ENCODE peak calls at places on chromosome 15, in four cellular contexts. One of them, this sample, is unnamed.
A peak's percentile ranks its signal among the peaks of the same experiment; 100 is the strongest.

GRCh38 chr15:36925671-36926421 is 174.5 kb downstream of the MEIS2 start:
- DNase-seq in K562: no peak
- DNase-seq in HCT116: no peak
- DNase-seq in H1: no peak
- DNase-seq in this sample: no peak

GRCh38 chr15:92385096-92385495 is 8.6 kb upstream of the ST8SIA2 start:
- DNase-seq in K562: no peak
- DNase-seq in H1: no peak
- DNase-seq in HCT116: no peak
- DNase-seq in this sample: no peak

GRCh38 chr15:52492132-52492531 is 36.5 kb downstream of the MYO5A start:
- DNase-seq in K562: no peak
- DNase-seq in HCT116: no peak
- DNase-seq in H1: no peak
- DNase-seq in this sample: no peak

GRCh38 chr15:67101981-67102929 is 36.9 kb downstream of the SMAD3 start:
- DNase-seq in K562: no peak
- DNase-seq in HCT116: no peak
- DNase-seq in H1: no peak
- DNase-seq in this sample: peak; percentile 97

GRCh38 chr15:74227968-74228722 is 8.0 kb upstream of the CCDC33 start:
- DNase-seq in HCT116: no peak
- DNase-seq in H1: no peak
- DNase-seq in K562: no peak
- DNase-seq in this sample: no peak

GRCh38 chr15:71237456-71238188 is 122.4 kb downstream of the THSD4 start:
- DNase-seq in HCT116: peak; percentile 69
- DNase-seq in K562: no peak
- DNase-seq in H1: no peak
- DNase-seq in this sample: no peak

GRCh38 chr15:52337198-52337853 is 41.7 kb upstream of the MYO5C start:
- DNase-seq in K562: no peak
- DNase-seq in HCT116: no peak
- DNase-seq in H1: no peak
- DNase-seq in this sample: no peak

GRCh38 chr15:82040862-82041261 is 5.0 kb downstream of the MEX3B start:
- DNase-seq in HCT116: no peak
- DNase-seq in H1: no peak
- DNase-seq in K562: no peak
- DNase-seq in this sample: no peak

GRCh38 chr15:34336333-34336732 is 1.2 kb downstream of the SLC12A6 start:
- DNase-seq in HCT116: no peak
- DNase-seq in K562: no peak
- DNase-seq in H1: no peak
- DNase-seq in this sample: no peak

GRCh38 chr15:96327155-96327741 is 3.3 kb upstream of the NR2F2 start:
- DNase-seq in HCT116: peak; percentile 73
- DNase-seq in H1: no peak
- DNase-seq in K562: peak; percentile 46
- DNase-seq in this sample: peak; percentile 61

GRCh38 chr15:34855397-34855796 is 60.0 kb upstream of the ACTC1 start:
- DNase-seq in HCT116: no peak
- DNase-seq in H1: no peak
- DNase-seq in K562: no peak
- DNase-seq in this sample: no peak

GRCh38 chr15:47384316-47384715 is 333.0 kb upstream of the SEMA6D start:
- DNase-seq in H1: peak; percentile 7
- DNase-seq in HCT116: no peak
- DNase-seq in K562: no peak
- DNase-seq in this sample: no peak

GRCh38 chr15:66498501-66499386 is 1.2 kb upstream of the SNAPC5 start:
- DNase-seq in HCT116: no peak
- DNase-seq in H1: no peak
- DNase-seq in K562: no peak
- DNase-seq in this sample: no peak

GRCh38 chr15:59918994-59919951 is 84.8 kb upstream of the FOXB1 start:
- DNase-seq in H1: no peak
- DNase-seq in K562: no peak
- DNase-seq in HCT116: no peak
- DNase-seq in this sample: peak; percentile 57

GRCh38 chr15:51793521-51793920 is 35.9 kb upstream of the TMOD3 start:
- DNase-seq in H1: no peak
- DNase-seq in HCT116: no peak
- DNase-seq in K562: no peak
- DNase-seq in this sample: no peak

GRCh38 chr15:27668471-27669220 is 430.5 kb downstream of the OCA2 start:
- DNase-seq in K562: no peak
- DNase-seq in HCT116: no peak
- DNase-seq in H1: no peak
- DNase-seq in this sample: no peak

GRCh38 chr15:27486036-27486435 is 515.1 kb downstream of the GABRG3 start:
- DNase-seq in HCT116: no peak
- DNase-seq in K562: no peak
- DNase-seq in H1: no peak
- DNase-seq in this sample: no peak

GRCh38 chr15:73632670-73633058 is 525 bp downstream of the NPTN start:
- DNase-seq in K562: no peak
- DNase-seq in HCT116: no peak
- DNase-seq in H1: no peak
- DNase-seq in this sample: no peak

GRCh38 chr15:78195735-78196201 is 38.6 kb downstream of the ACSBG1 start:
- DNase-seq in HCT116: no peak
- DNase-seq in K562: peak; percentile 73
- DNase-seq in H1: no peak
- DNase-seq in this sample: no peak

GRCh38 chr15:90774731-90775521 is 57.8 kb downstream of the BLM start:
- DNase-seq in HCT116: peak; percentile 18
- DNase-seq in H1: no peak
- DNase-seq in K562: no peak
- DNase-seq in this sample: no peak

GRCh38 chr15:72229076-72229946 is 1.7 kb downstream of the PKM start:
- DNase-seq in K562: no peak
- DNase-seq in HCT116: no peak
- DNase-seq in H1: no peak
- DNase-seq in this sample: no peak

GRCh38 chr15:50107157-50107556 is 11.9 kb downstream of the ATP8B4 start:
- DNase-seq in K562: no peak
- DNase-seq in H1: no peak
- DNase-seq in HCT116: no peak
- DNase-seq in this sample: no peak

GRCh38 chr15:81155375-81156218 is 21.5 kb downstream of the CFAP161 start:
- DNase-seq in HCT116: peak; percentile 45
- DNase-seq in H1: no peak
- DNase-seq in K562: peak; percentile 55
- DNase-seq in this sample: no peak

GRCh38 chr15:57376695-57377477 is 581 bp downstream of the CGNL1 start:
- DNase-seq in H1: no peak
- DNase-seq in HCT116: no peak
- DNase-seq in K562: no peak
- DNase-seq in this sample: no peak

GRCh38 chr15:70490148-70490837 is 273.1 kb downstream of the UACA start:
- DNase-seq in K562: no peak
- DNase-seq in HCT116: no peak
- DNase-seq in H1: no peak
- DNase-seq in this sample: no peak

GRCh38 chr15:85751731-85752421 is 42.8 kb downstream of the KLHL25 start:
- DNase-seq in HCT116: no peak
- DNase-seq in K562: no peak
- DNase-seq in H1: no peak
- DNase-seq in this sample: no peak

GRCh38 chr15:70856884-70857546 is 3.1 kb upstream of the LARP6 start:
- DNase-seq in HCT116: peak; percentile 59
- DNase-seq in H1: no peak
- DNase-seq in K562: no peak
- DNase-seq in this sample: no peak

GRCh38 chr15:98483575-98484130 is 164.7 kb upstream of the IGF1R start:
- DNase-seq in HCT116: no peak
- DNase-seq in K562: no peak
- DNase-seq in H1: no peak
- DNase-seq in this sample: no peak

GRCh38 chr15:41892621-41893421 is 1.0 kb downstream of the SPTBN5 start:
- DNase-seq in K562: no peak
- DNase-seq in H1: no peak
- DNase-seq in HCT116: no peak
- DNase-seq in this sample: no peak

GRCh38 chr15:43484455-43484854 is 8.5 kb downstream of the TP53BP1 start:
- DNase-seq in HCT116: no peak
- DNase-seq in H1: no peak
- DNase-seq in K562: no peak
- DNase-seq in this sample: no peak

GRCh38 chr15:60385620-60386552 is 11.9 kb downstream of the ANXA2 start:
- DNase-seq in K562: no peak
- DNase-seq in H1: no peak
- DNase-seq in HCT116: no peak
- DNase-seq in this sample: no peak

GRCh38 chr15:38231430-38231829 is 21.2 kb upstream of the SPRED1 start:
- DNase-seq in HCT116: no peak
- DNase-seq in H1: no peak
- DNase-seq in K562: no peak
- DNase-seq in this sample: no peak

GRCh38 chr15:78319588-78319987 is 20.2 kb upstream of the SKIC8 start:
- DNase-seq in HCT116: no peak
- DNase-seq in H1: no peak
- DNase-seq in K562: no peak
- DNase-seq in this sample: no peak

GRCh38 chr15:95804484-95804883 is 526.0 kb upstream of the NR2F2 start:
- DNase-seq in H1: no peak
- DNase-seq in HCT116: no peak
- DNase-seq in K562: no peak
- DNase-seq in this sample: no peak

DNA sequence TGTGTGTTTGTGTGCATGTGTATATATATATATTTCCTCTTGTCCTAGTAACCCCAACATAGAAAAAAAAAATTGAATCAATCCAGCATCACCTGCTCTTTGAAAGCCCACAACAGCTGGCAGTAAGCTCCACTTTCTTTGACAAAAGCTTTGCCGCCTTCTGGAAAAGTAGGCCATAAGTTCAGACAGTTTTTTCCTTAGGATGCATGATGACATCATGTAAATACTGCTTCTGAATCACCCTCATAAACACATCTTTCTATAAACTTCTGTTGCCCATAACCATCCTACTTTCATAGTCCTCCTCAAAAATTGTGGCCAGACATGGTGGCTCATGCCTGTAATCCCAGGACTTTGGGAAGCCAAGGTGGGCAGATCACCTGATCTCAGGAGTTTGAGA is 67.4 kb downstream of the CSNK1G1 start:
- DNase-seq in HCT116: no peak
- DNase-seq in H1: no peak
- DNase-seq in K562: no peak
- DNase-seq in this sample: no peak
- TF ChIP-seq ATF3 in HCT116: no peak
- TF ChIP-seq ATF3 in H1: no peak
- TF ChIP-seq ATF3 in K562: no peak
- TF ChIP-seq ATF3 in this sample: no peak

GRCh38 chr15:69415381-69415780 is 1.2 kb downstream of the KIF23 start:
- DNase-seq in K562: no peak
- DNase-seq in H1: no peak
- DNase-seq in HCT116: no peak
- DNase-seq in this sample: no peak
- H3K27ac ChIP-seq in K562: peak overlapping the region; percentile 9
- H3K27ac ChIP-seq in H1: no peak overlapping the region
- H3K27ac ChIP-seq in HCT116: peak overlapping the region; percentile 83
- H3K27ac ChIP-seq in this sample: peak overlapping the region; percentile 9

GRCh38 chr15:28911295-28911979 is 25.7 kb downstream of the APBA2 start:
- DNase-seq in HCT116: no peak
- DNase-seq in H1: no peak
- DNase-seq in K562: peak; percentile 62
- DNase-seq in this sample: no peak

GRCh38 chr15:28914046-28914445 is 28.3 kb downstream of the APBA2 start:
- DNase-seq in K562: no peak
- DNase-seq in H1: no peak
- DNase-seq in HCT116: no peak
- DNase-seq in this sample: no peak

GRCh38 chr15:28914483-28915023 is 28.8 kb downstream of the APBA2 start:
- DNase-seq in HCT116: no peak
- DNase-seq in H1: no peak
- DNase-seq in K562: no peak
- DNase-seq in this sample: no peak

GRCh38 chr15:28912422-28912821 is 26.6 kb downstream of the APBA2 start:
- DNase-seq in H1: no peak
- DNase-seq in HCT116: no peak
- DNase-seq in K562: peak; percentile 47
- DNase-seq in this sample: no peak

DNA sequence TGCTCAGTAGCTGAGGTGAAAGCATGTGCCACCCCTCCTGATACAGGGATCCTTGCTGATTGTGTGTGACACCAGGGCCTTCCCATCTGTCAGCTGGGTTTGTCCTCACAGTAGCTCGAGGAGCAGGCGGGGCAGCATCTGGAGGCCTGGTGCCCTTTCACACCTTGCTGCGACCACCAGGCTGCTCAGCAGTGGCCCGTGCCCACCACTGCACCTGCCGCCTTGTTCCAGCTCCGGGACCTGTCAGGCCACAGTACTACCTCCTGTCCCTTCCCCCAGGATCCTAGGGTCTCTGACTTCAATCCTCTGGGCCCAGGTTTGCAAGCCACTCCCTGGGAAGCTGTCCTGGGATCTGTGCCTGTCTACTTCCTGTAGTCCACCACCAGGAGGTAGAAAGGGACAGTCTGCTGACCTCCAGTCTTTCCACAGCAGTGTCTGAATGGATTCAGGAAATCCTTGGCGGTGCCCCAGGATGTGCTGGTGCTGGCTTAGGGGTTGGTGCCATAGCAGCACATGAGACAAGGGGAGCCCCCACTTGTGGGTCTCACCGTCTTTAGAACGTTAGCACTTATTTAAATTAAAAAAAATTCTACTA is 27.5 kb downstream of the APBA2 start:
- DNase-seq in HCT116: no peak
- DNase-seq in H1: no peak
- DNase-seq in K562: no peak
- DNase-seq in this sample: no peak
- TF ChIP-seq ATF3 in HCT116: no peak
- TF ChIP-seq ATF3 in H1: no peak
- TF ChIP-seq ATF3 in K562: no peak
- TF ChIP-seq ATF3 in this sample: no peak

GRCh38 chr15:55372701-55373440 is 35.3 kb downstream of the CCPG1 start:
- DNase-seq in H1: no peak
- DNase-seq in K562: no peak
- DNase-seq in HCT116: no peak
- DNase-seq in this sample: peak; percentile 24
- H3K27ac ChIP-seq in H1: no peak overlapping the region
- H3K27ac ChIP-seq in K562: no peak overlapping the region
- H3K27ac ChIP-seq in HCT116: no peak overlapping the region
- H3K27ac ChIP-seq in this sample: peak overlapping the region; percentile 50

GRCh38 chr15:75695206-75695605 is 17.4 kb downstream of the CSPG4 start:
- DNase-seq in K562: no peak
- DNase-seq in H1: no peak
- DNase-seq in HCT116: no peak
- DNase-seq in this sample: no peak

GRCh38 chr15:75693501-75694240 is 19.0 kb downstream of the CSPG4 start:
- DNase-seq in K562: no peak
- DNase-seq in HCT116: no peak
- DNase-seq in H1: no peak
- DNase-seq in this sample: no peak

GRCh38 chr15:75696303-75696657 is 16.4 kb downstream of the CSPG4 start:
- DNase-seq in K562: no peak
- DNase-seq in H1: no peak
- DNase-seq in HCT116: no peak
- DNase-seq in this sample: no peak

GRCh38 chr15:75695634-75696302 is 16.9 kb downstream of the CSPG4 start:
- DNase-seq in K562: no peak
- DNase-seq in HCT116: no peak
- DNase-seq in H1: no peak
- DNase-seq in this sample: no peak

GRCh38 chr15:75694241-75695182 is 18.1 kb downstream of the CSPG4 start:
- DNase-seq in K562: peak; percentile 91
- DNase-seq in HCT116: no peak
- DNase-seq in H1: no peak
- DNase-seq in this sample: no peak
- TF ChIP-seq ATF3 in K562: peak; percentile 81
- TF ChIP-seq ATF3 in HCT116: no peak
- TF ChIP-seq ATF3 in H1: no peak
- TF ChIP-seq ATF3 in this sample: no peak

This sample was measured in GM12878.